ENCODE peak calls at places on chromosomes 12 and 14, in six cellular contexts. One of them, this sample, is unnamed.

GRCh38 chr14:52473557-52473956 is 78.7 kb downstream of the TXNDC16 start:
- DNase-seq in stimulated activated CD8-positive, alpha-beta memory T cell treated with anti-CD3 and anti-CD28 coated beads, Interleukin-15, amount 100 ng/mL, for 1 hour: no peak
- DNase-seq in naive thymus-derived CD8-positive, alpha-beta T cell: peak
- DNase-seq in iPS DF 6.9: no peak
- DNase-seq in retinal pigment epithelial cell: peak
- DNase-seq in endothelial cell of umbilical vein: peak
- DNase-seq in this sample: no peak

GRCh38 chr14:100816286-100816949 is 9.5 kb upstream of the MEG3 start:
- DNase-seq in stimulated activated CD8-positive, alpha-beta memory T cell treated with anti-CD3 and anti-CD28 coated beads, Interleukin-15, amount 100 ng/mL, for 1 hour: no peak
- DNase-seq in naive thymus-derived CD8-positive, alpha-beta T cell: no peak
- DNase-seq in iPS DF 6.9: no peak
- DNase-seq in retinal pigment epithelial cell: no peak
- DNase-seq in endothelial cell of umbilical vein: no peak
- DNase-seq in this sample: no peak

GRCh38 chr14:94769413-94770250 is at the start of gene GSC:
- DNase-seq in stimulated activated CD8-positive, alpha-beta memory T cell treated with anti-CD3 and anti-CD28 coated beads, Interleukin-15, amount 100 ng/mL, for 1 hour: no peak
- DNase-seq in naive thymus-derived CD8-positive, alpha-beta T cell: no peak
- DNase-seq in iPS DF 6.9: no peak
- DNase-seq in retinal pigment epithelial cell: no peak
- DNase-seq in endothelial cell of umbilical vein: peak
- DNase-seq in this sample: no peak

GRCh38 chr12:128813392-128813791 is 10.4 kb downstream of the SLC15A4 start:
- DNase-seq in stimulated activated CD8-positive, alpha-beta memory T cell treated with anti-CD3 and anti-CD28 coated beads, Interleukin-15, amount 100 ng/mL, for 1 hour: no peak
- DNase-seq in naive thymus-derived CD8-positive, alpha-beta T cell: no peak
- DNase-seq in iPS DF 6.9: no peak
- DNase-seq in retinal pigment epithelial cell: no peak
- DNase-seq in endothelial cell of umbilical vein: no peak
- DNase-seq in this sample: no peak

GRCh38 chr12:123150273-123150803 is 552 bp downstream of the PITPNM2 start:
- DNase-seq in stimulated activated CD8-positive, alpha-beta memory T cell treated with anti-CD3 and anti-CD28 coated beads, Interleukin-15, amount 100 ng/mL, for 1 hour: no peak
- DNase-seq in naive thymus-derived CD8-positive, alpha-beta T cell: peak
- DNase-seq in iPS DF 6.9: no peak
- DNase-seq in retinal pigment epithelial cell: no peak
- DNase-seq in endothelial cell of umbilical vein: no peak
- DNase-seq in this sample: peak

GRCh38 chr14:50001146-50001998 is 108.5 kb downstream of the ARF6 start:
- DNase-seq in stimulated activated CD8-positive, alpha-beta memory T cell treated with anti-CD3 and anti-CD28 coated beads, Interleukin-15, amount 100 ng/mL, for 1 hour: peak
- DNase-seq in naive thymus-derived CD8-positive, alpha-beta T cell: peak
- DNase-seq in iPS DF 6.9: no peak
- DNase-seq in retinal pigment epithelial cell: peak
- DNase-seq in endothelial cell of umbilical vein: no peak
- DNase-seq in this sample: no peak

GRCh38 chr14:75454963-75455546 is 27.2 kb downstream of the JDP2 start:
- DNase-seq in stimulated activated CD8-positive, alpha-beta memory T cell treated with anti-CD3 and anti-CD28 coated beads, Interleukin-15, amount 100 ng/mL, for 1 hour: no peak
- DNase-seq in naive thymus-derived CD8-positive, alpha-beta T cell: no peak
- DNase-seq in iPS DF 6.9: no peak
- DNase-seq in retinal pigment epithelial cell: peak
- DNase-seq in endothelial cell of umbilical vein: no peak
- DNase-seq in this sample: peak

GRCh38 chr12:91194500-91194899 is 11.9 kb upstream of the DCN start:
- DNase-seq in stimulated activated CD8-positive, alpha-beta memory T cell treated with anti-CD3 and anti-CD28 coated beads, Interleukin-15, amount 100 ng/mL, for 1 hour: no peak
- DNase-seq in naive thymus-derived CD8-positive, alpha-beta T cell: no peak
- DNase-seq in iPS DF 6.9: no peak
- DNase-seq in retinal pigment epithelial cell: peak
- DNase-seq in endothelial cell of umbilical vein: no peak
- DNase-seq in this sample: no peak

GRCh38 chr12:89918172-89918880 is 209.7 kb upstream of the ATP2B1 start:
- DNase-seq in stimulated activated CD8-positive, alpha-beta memory T cell treated with anti-CD3 and anti-CD28 coated beads, Interleukin-15, amount 100 ng/mL, for 1 hour: no peak
- DNase-seq in naive thymus-derived CD8-positive, alpha-beta T cell: no peak
- DNase-seq in iPS DF 6.9: no peak
- DNase-seq in retinal pigment epithelial cell: no peak
- DNase-seq in endothelial cell of umbilical vein: no peak
- DNase-seq in this sample: no peak

GRCh38 chr12:25074113-25074512 is 120.8 kb downstream of the DNAI7 start:
- DNase-seq in stimulated activated CD8-positive, alpha-beta memory T cell treated with anti-CD3 and anti-CD28 coated beads, Interleukin-15, amount 100 ng/mL, for 1 hour: no peak
- DNase-seq in naive thymus-derived CD8-positive, alpha-beta T cell: no peak
- DNase-seq in iPS DF 6.9: no peak
- DNase-seq in retinal pigment epithelial cell: no peak
- DNase-seq in endothelial cell of umbilical vein: no peak
- DNase-seq in this sample: no peak

GRCh38 chr12:22658214-22658613 is 33.2 kb downstream of the ETNK1 start:
- DNase-seq in stimulated activated CD8-positive, alpha-beta memory T cell treated with anti-CD3 and anti-CD28 coated beads, Interleukin-15, amount 100 ng/mL, for 1 hour: no peak
- DNase-seq in naive thymus-derived CD8-positive, alpha-beta T cell: no peak
- DNase-seq in iPS DF 6.9: no peak
- DNase-seq in retinal pigment epithelial cell: peak
- DNase-seq in endothelial cell of umbilical vein: peak
- DNase-seq in this sample: no peak

GRCh38 chr14:33800735-33801163 is 150.1 kb downstream of the EGLN3 start:
- DNase-seq in stimulated activated CD8-positive, alpha-beta memory T cell treated with anti-CD3 and anti-CD28 coated beads, Interleukin-15, amount 100 ng/mL, for 1 hour: no peak
- DNase-seq in naive thymus-derived CD8-positive, alpha-beta T cell: no peak
- DNase-seq in iPS DF 6.9: no peak
- DNase-seq in retinal pigment epithelial cell: no peak
- DNase-seq in endothelial cell of umbilical vein: no peak
- DNase-seq in this sample: no peak

GRCh38 chr12:54419088-54419887 is at the start of gene ITGA5:
- DNase-seq in stimulated activated CD8-positive, alpha-beta memory T cell treated with anti-CD3 and anti-CD28 coated beads, Interleukin-15, amount 100 ng/mL, for 1 hour: peak
- DNase-seq in naive thymus-derived CD8-positive, alpha-beta T cell: peak
- DNase-seq in iPS DF 6.9: no peak
- DNase-seq in retinal pigment epithelial cell: no peak
- DNase-seq in endothelial cell of umbilical vein: peak
- DNase-seq in this sample: peak

GRCh38 chr12:93183940-93184663 is 193.6 kb upstream of the NUDT4 start:
- DNase-seq in stimulated activated CD8-positive, alpha-beta memory T cell treated with anti-CD3 and anti-CD28 coated beads, Interleukin-15, amount 100 ng/mL, for 1 hour: no peak
- DNase-seq in naive thymus-derived CD8-positive, alpha-beta T cell: no peak
- DNase-seq in iPS DF 6.9: no peak
- DNase-seq in retinal pigment epithelial cell: no peak
- DNase-seq in endothelial cell of umbilical vein: no peak
- DNase-seq in this sample: no peak

GRCh38 chr14:54487771-54488170 is 1.0 kb downstream of the GMFB start:
- DNase-seq in stimulated activated CD8-positive, alpha-beta memory T cell treated with anti-CD3 and anti-CD28 coated beads, Interleukin-15, amount 100 ng/mL, for 1 hour: no peak
- DNase-seq in naive thymus-derived CD8-positive, alpha-beta T cell: no peak
- DNase-seq in iPS DF 6.9: no peak
- DNase-seq in retinal pigment epithelial cell: peak
- DNase-seq in endothelial cell of umbilical vein: peak
- DNase-seq in this sample: peak

GRCh38 chr14:32393119-32393518 is 64.0 kb downstream of the AKAP6 start:
- DNase-seq in stimulated activated CD8-positive, alpha-beta memory T cell treated with anti-CD3 and anti-CD28 coated beads, Interleukin-15, amount 100 ng/mL, for 1 hour: no peak
- DNase-seq in naive thymus-derived CD8-positive, alpha-beta T cell: no peak
- DNase-seq in iPS DF 6.9: no peak
- DNase-seq in retinal pigment epithelial cell: no peak
- DNase-seq in endothelial cell of umbilical vein: no peak
- DNase-seq in this sample: no peak

GRCh38 chr12:63802012-63802608 is 22.4 kb downstream of the RXYLT1 start:
- DNase-seq in stimulated activated CD8-positive, alpha-beta memory T cell treated with anti-CD3 and anti-CD28 coated beads, Interleukin-15, amount 100 ng/mL, for 1 hour: no peak
- DNase-seq in naive thymus-derived CD8-positive, alpha-beta T cell: peak
- DNase-seq in iPS DF 6.9: no peak
- DNase-seq in retinal pigment epithelial cell: no peak
- DNase-seq in endothelial cell of umbilical vein: peak
- DNase-seq in this sample: peak

GRCh38 chr14:55540847-55541773 is 38.9 kb upstream of the KTN1 start:
- DNase-seq in stimulated activated CD8-positive, alpha-beta memory T cell treated with anti-CD3 and anti-CD28 coated beads, Interleukin-15, amount 100 ng/mL, for 1 hour: no peak
- DNase-seq in naive thymus-derived CD8-positive, alpha-beta T cell: no peak
- DNase-seq in iPS DF 6.9: no peak
- DNase-seq in retinal pigment epithelial cell: no peak
- DNase-seq in endothelial cell of umbilical vein: peak
- DNase-seq in this sample: no peak

GRCh38 chr12:53005215-53005985 is 856 bp upstream of the EIF4B start:
- DNase-seq in stimulated activated CD8-positive, alpha-beta memory T cell treated with anti-CD3 and anti-CD28 coated beads, Interleukin-15, amount 100 ng/mL, for 1 hour: no peak
- DNase-seq in naive thymus-derived CD8-positive, alpha-beta T cell: no peak
- DNase-seq in iPS DF 6.9: no peak
- DNase-seq in retinal pigment epithelial cell: no peak
- DNase-seq in endothelial cell of umbilical vein: no peak
- DNase-seq in this sample: no peak

GRCh38 chr12:103986823-103987222 is 21.2 kb downstream of the TDG start:
- DNase-seq in stimulated activated CD8-positive, alpha-beta memory T cell treated with anti-CD3 and anti-CD28 coated beads, Interleukin-15, amount 100 ng/mL, for 1 hour: no peak
- DNase-seq in naive thymus-derived CD8-positive, alpha-beta T cell: no peak
- DNase-seq in iPS DF 6.9: peak
- DNase-seq in retinal pigment epithelial cell: no peak
- DNase-seq in endothelial cell of umbilical vein: no peak
- DNase-seq in this sample: no peak

GRCh38 chr14:20662968-20663731 is 21.2 kb upstream of the RNASE4 start:
- DNase-seq in stimulated activated CD8-positive, alpha-beta memory T cell treated with anti-CD3 and anti-CD28 coated beads, Interleukin-15, amount 100 ng/mL, for 1 hour: peak
- DNase-seq in naive thymus-derived CD8-positive, alpha-beta T cell: peak
- DNase-seq in iPS DF 6.9: no peak
- DNase-seq in retinal pigment epithelial cell: no peak
- DNase-seq in endothelial cell of umbilical vein: peak
- DNase-seq in this sample: peak

GRCh38 chr14:75832621-75833297 is 149.0 kb downstream of the TGFB3 start:
- DNase-seq in stimulated activated CD8-positive, alpha-beta memory T cell treated with anti-CD3 and anti-CD28 coated beads, Interleukin-15, amount 100 ng/mL, for 1 hour: no peak
- DNase-seq in naive thymus-derived CD8-positive, alpha-beta T cell: no peak
- DNase-seq in iPS DF 6.9: no peak
- DNase-seq in retinal pigment epithelial cell: peak
- DNase-seq in endothelial cell of umbilical vein: no peak
- DNase-seq in this sample: no peak

GRCh38 chr12:69550951-69551350 is 34.3 kb upstream of the CCT2 start:
- DNase-seq in stimulated activated CD8-positive, alpha-beta memory T cell treated with anti-CD3 and anti-CD28 coated beads, Interleukin-15, amount 100 ng/mL, for 1 hour: no peak
- DNase-seq in naive thymus-derived CD8-positive, alpha-beta T cell: no peak
- DNase-seq in iPS DF 6.9: no peak
- DNase-seq in retinal pigment epithelial cell: no peak
- DNase-seq in endothelial cell of umbilical vein: no peak
- DNase-seq in this sample: no peak

GRCh38 chr12:69396041-69396440 is 36.5 kb downstream of the YEATS4 start:
- DNase-seq in stimulated activated CD8-positive, alpha-beta memory T cell treated with anti-CD3 and anti-CD28 coated beads, Interleukin-15, amount 100 ng/mL, for 1 hour: no peak
- DNase-seq in naive thymus-derived CD8-positive, alpha-beta T cell: no peak
- DNase-seq in iPS DF 6.9: no peak
- DNase-seq in retinal pigment epithelial cell: peak
- DNase-seq in endothelial cell of umbilical vein: no peak
- DNase-seq in this sample: no peak

GRCh38 chr14:61720302-61720677 is 25.0 kb downstream of the HIF1A start:
- DNase-seq in stimulated activated CD8-positive, alpha-beta memory T cell treated with anti-CD3 and anti-CD28 coated beads, Interleukin-15, amount 100 ng/mL, for 1 hour: no peak
- DNase-seq in naive thymus-derived CD8-positive, alpha-beta T cell: no peak
- DNase-seq in iPS DF 6.9: no peak
- DNase-seq in retinal pigment epithelial cell: no peak
- DNase-seq in endothelial cell of umbilical vein: no peak
- DNase-seq in this sample: no peak

GRCh38 chr12:47391566-47391965 is 311.8 kb upstream of the AMIGO2 start:
- DNase-seq in stimulated activated CD8-positive, alpha-beta memory T cell treated with anti-CD3 and anti-CD28 coated beads, Interleukin-15, amount 100 ng/mL, for 1 hour: no peak
- DNase-seq in naive thymus-derived CD8-positive, alpha-beta T cell: peak
- DNase-seq in iPS DF 6.9: no peak
- DNase-seq in retinal pigment epithelial cell: no peak
- DNase-seq in endothelial cell of umbilical vein: no peak
- DNase-seq in this sample: no peak

GRCh38 chr12:95212576-95212975 is 4.7 kb downstream of the FGD6 start:
- DNase-seq in stimulated activated CD8-positive, alpha-beta memory T cell treated with anti-CD3 and anti-CD28 coated beads, Interleukin-15, amount 100 ng/mL, for 1 hour: no peak
- DNase-seq in naive thymus-derived CD8-positive, alpha-beta T cell: no peak
- DNase-seq in iPS DF 6.9: no peak
- DNase-seq in retinal pigment epithelial cell: no peak
- DNase-seq in endothelial cell of umbilical vein: peak
- DNase-seq in this sample: no peak

GRCh38 chr14:99598774-99599173 is 5.2 kb downstream of the CCDC85C start:
- DNase-seq in stimulated activated CD8-positive, alpha-beta memory T cell treated with anti-CD3 and anti-CD28 coated beads, Interleukin-15, amount 100 ng/mL, for 1 hour: no peak
- DNase-seq in naive thymus-derived CD8-positive, alpha-beta T cell: no peak
- DNase-seq in iPS DF 6.9: no peak
- DNase-seq in retinal pigment epithelial cell: no peak
- DNase-seq in endothelial cell of umbilical vein: peak
- DNase-seq in this sample: no peak

GRCh38 chr14:77088219-77088618 is 9.8 kb upstream of the CIPC start:
- DNase-seq in stimulated activated CD8-positive, alpha-beta memory T cell treated with anti-CD3 and anti-CD28 coated beads, Interleukin-15, amount 100 ng/mL, for 1 hour: no peak
- DNase-seq in naive thymus-derived CD8-positive, alpha-beta T cell: no peak
- DNase-seq in iPS DF 6.9: peak
- DNase-seq in retinal pigment epithelial cell: no peak
- DNase-seq in endothelial cell of umbilical vein: no peak
- DNase-seq in this sample: no peak

GRCh38 chr14:78763746-78764145 is 593.6 kb downstream of the NRXN3 start:
- DNase-seq in stimulated activated CD8-positive, alpha-beta memory T cell treated with anti-CD3 and anti-CD28 coated beads, Interleukin-15, amount 100 ng/mL, for 1 hour: no peak
- DNase-seq in naive thymus-derived CD8-positive, alpha-beta T cell: no peak
- DNase-seq in iPS DF 6.9: no peak
- DNase-seq in retinal pigment epithelial cell: no peak
- DNase-seq in endothelial cell of umbilical vein: no peak
- DNase-seq in this sample: no peak

GRCh38 chr14:89648510-89648909 is 231.5 kb upstream of the FOXN3 start:
- DNase-seq in stimulated activated CD8-positive, alpha-beta memory T cell treated with anti-CD3 and anti-CD28 coated beads, Interleukin-15, amount 100 ng/mL, for 1 hour: no peak
- DNase-seq in naive thymus-derived CD8-positive, alpha-beta T cell: no peak
- DNase-seq in iPS DF 6.9: no peak
- DNase-seq in retinal pigment epithelial cell: no peak
- DNase-seq in endothelial cell of umbilical vein: no peak
- DNase-seq in this sample: no peak

GRCh38 chr12:104718581-104718980 is 239.5 kb downstream of the SLC41A2 start:
- DNase-seq in stimulated activated CD8-positive, alpha-beta memory T cell treated with anti-CD3 and anti-CD28 coated beads, Interleukin-15, amount 100 ng/mL, for 1 hour: no peak
- DNase-seq in naive thymus-derived CD8-positive, alpha-beta T cell: no peak
- DNase-seq in iPS DF 6.9: no peak
- DNase-seq in retinal pigment epithelial cell: no peak
- DNase-seq in endothelial cell of umbilical vein: no peak
- DNase-seq in this sample: no peak